ENCODE peak calls at places on chromosomes 4 and X, in nine cellular contexts. E is hepatocyte, M is neuronal stem cell, O is adrenal gland, Z is fibroblast of lung, A is uterus, D is HCT116, J is right lobe of liver, T is left ventricle myocardium inferior. P is an unnamed sample. For H3K4me1, the result is how much of the 10 kb centered on the place peaks cover.

GRCh38 chr4:164956766-164957643 is 20.5 kb downstream of the TRIM61 start:
- DNase-seq in E (peak), M (peak), O (peak), Z (peak), A (peak), D (no peak), J (peak), T (peak), P (peak)

GRCh38 chrX:51866156-51866555 is 27.3 kb upstream of the MAGED1 start:
- DNase-seq in E (no peak), M (no peak), O (no peak), Z (peak), A (no peak), D (no peak), J (no peak), T (no peak), P (no peak)

GRCh38 chr4:146245246-146245645 is 30.9 kb downstream of the REELD1 start:
- DNase-seq in E (peak), M (no peak), O (no peak), Z (no peak), A (no peak), D (no peak), J (no peak), T (no peak), P (peak)

GRCh38 chrX:9147631-9148189 is 113.8 kb upstream of the FAM9B start:
- DNase-seq in E (no peak), M (no peak), O (no peak), Z (no peak), A (no peak), D (no peak), J (no peak), T (no peak), P (no peak)

GRCh38 chr4:188578657-188579056 is 439.4 kb downstream of the TRIML1 start:
- DNase-seq in E (no peak), M (no peak), O (no peak), Z (no peak), A (no peak), D (no peak), J (no peak), T (no peak), P (no peak)

GRCh38 chrX:112961981-112962380 is 121.3 kb upstream of the AMOT start:
- DNase-seq in E (peak), M (no peak), O (no peak), Z (no peak), A (no peak), D (no peak), J (no peak), T (no peak), P (peak)

GRCh38 chr4:48939785-48940184 is 33.2 kb upstream of the OCIAD2 start:
- DNase-seq in E (peak), M (no peak), O (peak), Z (peak), A (no peak), D (no peak), J (peak), T (no peak), P (no peak)

GRCh38 chr4:122285285-122285684 is 93.5 kb upstream of the ADAD1 start:
- DNase-seq in E (no peak), M (no peak), O (no peak), Z (peak), A (no peak), D (no peak), J (no peak), T (no peak), P (no peak)

GRCh38 chr4:38621004-38621684 is 42.9 kb upstream of the KLF3 start:
- DNase-seq in E (peak), M (no peak), O (no peak), Z (peak), A (no peak), D (peak), J (no peak), T (no peak), P (no peak)

GRCh38 chr4:169225058-169225751 is 45.6 kb downstream of the SH3RF1 start:
- DNase-seq in E (peak), M (no peak), O (no peak), Z (peak), A (no peak), D (peak), J (no peak), T (no peak), P (no peak)

GRCh38 chrX:100615015-100615414 is 21.6 kb downstream of the TSPAN6 start:
- DNase-seq in E (peak), M (no peak), O (peak), Z (peak), A (no peak), D (peak), J (peak), T (no peak), P (no peak)

GRCh38 chr4:155407480-155407879 is 30.7 kb upstream of the MAP9 start:
- DNase-seq in E (no peak), M (no peak), O (no peak), Z (peak), A (no peak), D (no peak), J (no peak), T (no peak), P (no peak)

GRCh38 chrX:21438792-21439191 is 64.6 kb downstream of the CNKSR2 start:
- DNase-seq in E (no peak), M (no peak), O (no peak), Z (no peak), A (no peak), D (no peak), J (no peak), T (no peak), P (no peak)

GRCh38 chr4:7355795-7356194 is 78.9 kb downstream of the PSAPL1 start:
- DNase-seq in E (no peak), M (no peak), O (no peak), Z (no peak), A (no peak), D (no peak), J (no peak), T (no peak), P (no peak)

GRCh38 chrX:41435708-41436107 is 11.4 kb upstream of the NYX start:
- DNase-seq in E (no peak), M (no peak), O (no peak), Z (no peak), A (no peak), D (no peak), J (no peak), T (no peak), P (no peak)

GRCh38 chrX:42398967-42399631 is 378.9 kb downstream of the PPP1R2C start:
- DNase-seq in E (no peak), M (no peak), O (no peak), Z (no peak), A (no peak), D (no peak), J (no peak), T (no peak), P (no peak)

GRCh38 chrX:24877854-24878650 is 137.7 kb downstream of the ARX start:
- DNase-seq in E (peak), M (no peak), O (no peak), Z (no peak), A (no peak), D (no peak), J (no peak), T (no peak), P (no peak)

GRCh38 chr4:38189445-38189844 is 229.2 kb downstream of the PTTG2 start:
- DNase-seq in E (no peak), M (no peak), O (peak), Z (peak), A (no peak), D (peak), J (no peak), T (no peak), P (no peak)

GRCh38 chr4:10167201-10167600 is 50.6 kb upstream of the WDR1 start:
- DNase-seq in E (no peak), M (no peak), O (no peak), Z (no peak), A (no peak), D (no peak), J (no peak), T (no peak), P (no peak)

DNA sequence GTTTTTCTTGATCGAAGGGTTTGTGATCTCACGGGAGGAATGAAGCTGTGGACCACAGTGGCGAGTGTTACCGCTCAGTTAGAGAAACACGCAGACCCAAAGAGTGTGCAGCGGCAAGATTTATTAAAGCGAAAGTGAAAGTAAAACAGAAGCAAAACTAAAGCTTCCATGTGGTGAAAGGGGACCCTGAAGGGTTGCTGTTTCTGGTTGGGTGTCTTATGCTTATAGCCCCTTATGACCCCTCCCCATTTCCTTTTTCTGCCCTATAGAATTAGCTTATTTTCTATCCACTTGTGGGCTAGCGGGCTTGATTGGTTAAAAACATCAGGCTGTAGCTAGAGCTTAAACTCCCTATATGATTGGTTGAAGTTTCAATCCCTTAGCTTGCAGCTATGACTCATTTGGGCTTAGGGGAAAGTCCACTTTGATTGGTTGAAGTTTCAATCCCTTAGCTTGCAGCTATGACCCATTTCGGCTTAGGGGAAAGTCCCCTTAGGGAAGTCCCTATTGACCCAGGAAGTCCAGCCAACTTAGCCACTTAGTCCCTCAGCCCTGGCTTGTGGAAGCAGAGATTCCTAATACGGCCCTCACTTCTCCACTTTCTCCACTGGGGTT is 171.2 kb upstream of the NWD2 start:
- DNase-seq in E (no peak), M (no peak), O (no peak), Z (no peak), A (no peak), D (no peak), J (no peak), T (no peak), P (no peak)
- H3K4me3 ChIP-seq in E (no peak), M (no peak), O (no peak), Z (no peak), A (no peak), D (no peak), J (no peak), T (no peak), P (no peak)

DNA sequence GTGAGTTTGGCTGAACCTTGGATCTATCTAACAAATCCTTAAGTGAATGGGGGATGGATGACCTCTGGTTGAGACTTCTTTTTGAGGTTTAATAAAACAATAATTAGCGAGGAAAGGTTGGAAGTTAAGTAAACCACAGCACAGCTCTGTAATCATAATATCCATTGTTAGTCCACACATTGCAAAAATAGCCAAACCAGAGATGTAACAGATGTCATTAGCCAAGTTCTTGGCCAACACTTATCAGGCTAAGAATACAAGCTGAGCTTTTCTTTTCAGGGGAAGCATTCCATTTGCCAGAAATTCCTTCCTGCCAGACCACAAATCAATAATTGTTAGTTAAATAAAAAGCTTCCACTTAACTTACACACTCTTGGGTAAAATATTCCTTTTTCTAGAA is 59.1 kb downstream of the FREM3 start:
- DNase-seq in E (no peak), M (no peak), O (no peak), Z (peak), A (no peak), D (no peak), J (no peak), T (no peak), P (no peak)
- H3K4me1 ChIP-seq in E (under half), M (under half), O (under half), Z (under half), A (under half), D (under half), J (under half), T (under half), P (under half)

GRCh38 chrX:47597222-47597621 is 15.0 kb downstream of the TIMP1 start:
- DNase-seq in E (no peak), M (no peak), O (no peak), Z (no peak), A (no peak), D (no peak), J (no peak), T (no peak), P (no peak)

GRCh38 chrX:47590984-47591383 is 8.7 kb downstream of the TIMP1 start:
- DNase-seq in E (no peak), M (no peak), O (peak), Z (no peak), A (no peak), D (no peak), J (no peak), T (no peak), P (no peak)

DNA sequence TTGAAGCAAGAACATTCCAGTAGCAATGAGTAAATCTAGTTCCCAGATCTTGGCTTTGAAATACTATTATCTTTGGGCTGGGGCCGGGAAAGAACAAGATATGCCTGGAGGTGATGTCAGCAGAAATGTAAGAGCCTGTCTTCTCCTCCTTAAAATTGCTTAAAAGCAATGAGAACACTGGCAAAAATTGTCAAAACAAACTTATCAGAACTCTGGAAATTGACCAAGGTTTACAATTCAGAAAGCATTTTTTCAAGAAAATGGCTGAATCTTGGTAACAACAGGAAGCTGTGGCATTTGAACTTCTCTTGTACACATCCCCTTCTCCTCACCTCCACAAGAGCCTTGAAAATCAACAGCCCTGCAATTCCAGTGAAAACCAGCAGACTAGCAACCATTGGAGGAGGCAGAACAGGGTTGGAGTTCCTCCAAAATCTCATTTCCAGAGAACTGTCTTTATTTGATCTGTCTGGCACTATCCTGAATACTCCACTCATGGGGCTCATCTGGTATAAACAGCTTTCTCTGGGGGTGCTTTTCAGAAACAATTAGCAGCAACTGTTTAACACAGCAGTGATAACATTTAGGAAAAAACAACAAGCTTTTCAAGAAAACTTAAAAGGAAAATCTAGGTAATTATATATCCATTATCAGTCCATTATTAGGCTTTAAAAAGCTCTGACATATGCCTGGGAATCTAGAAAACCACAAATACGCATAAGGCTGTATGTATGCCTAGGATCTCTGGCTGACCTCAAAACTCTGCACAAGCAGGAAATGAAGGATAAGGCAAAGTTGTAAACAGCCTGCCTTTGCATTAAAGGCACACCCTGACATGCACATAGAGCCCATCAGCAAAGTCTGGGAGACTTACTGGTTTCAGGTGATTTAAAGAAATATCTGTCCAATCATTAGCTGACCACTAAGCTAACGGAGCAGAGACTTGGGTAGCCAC is 13.7 kb downstream of the TIMP1 start:
- DNase-seq in E (no peak), M (no peak), O (no peak), Z (peak), A (no peak), D (no peak), J (no peak), T (no peak), P (no peak)
- H3K27ac ChIP-seq in E (peak), M (no peak), O (no peak), Z (no peak), A (no peak), D (no peak), J (no peak), T (peak), P (peak)

DNA sequence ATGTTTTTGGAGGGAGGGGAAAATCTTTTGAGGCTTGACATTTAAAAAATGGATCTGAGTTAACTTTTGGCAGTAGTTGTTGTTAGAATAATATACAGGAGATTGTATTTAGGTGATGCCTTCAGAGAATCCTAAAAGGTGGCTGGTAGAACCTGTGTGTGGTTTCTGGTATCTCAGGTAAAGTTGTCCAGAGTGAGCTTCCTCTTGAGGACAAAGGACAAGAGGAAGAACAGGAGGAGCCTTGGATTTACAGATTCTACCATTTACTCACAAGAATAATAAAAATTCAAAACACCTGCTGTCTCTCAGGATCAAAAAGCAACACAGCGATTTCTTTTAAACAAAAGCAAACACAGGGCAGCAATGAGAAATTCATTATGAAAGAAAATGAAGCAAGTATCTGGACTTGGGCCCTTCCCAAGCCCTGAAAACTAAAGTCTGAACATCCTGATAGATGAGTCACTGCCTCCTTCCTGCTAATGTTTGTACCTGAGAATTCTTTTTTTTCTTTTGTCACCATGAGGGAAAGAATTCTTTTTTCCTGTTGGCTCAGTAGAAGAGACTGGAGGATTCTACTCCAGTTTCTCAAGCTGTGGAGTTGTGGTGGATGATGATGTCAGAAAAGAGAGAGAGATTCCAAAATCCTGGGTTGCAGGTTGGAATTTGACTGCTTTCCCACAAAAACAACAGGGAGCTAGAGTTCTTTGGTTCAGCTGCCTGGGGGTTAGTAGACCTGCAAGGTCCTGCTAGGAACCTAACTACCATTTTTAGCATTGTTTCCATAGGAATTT is 31.5 kb upstream of the RAPGEF2 start:
- DNase-seq in E (peak), M (no peak), O (no peak), Z (peak), A (no peak), D (peak), J (no peak), T (no peak), P (no peak)
- H3K4me3 ChIP-seq in E (no peak), M (no peak), O (no peak), Z (no peak), A (no peak), D (no peak), J (no peak), T (no peak), P (no peak)

P was measured in right cardiac atrium.